ENCODE peak calls at places on chromosome 13, in ten cellular contexts. E, J, G, T, R, U, S, X, A and N are unnamed samples.

GRCh38 chr13:101272886-101273285 is 143.4 kb downstream of the NALCN start:
- DNase-seq in G (no peak), T (no peak), X (no peak), U (no peak), S (no peak), J (no peak), R (no peak), E (no peak), A (no peak), N (no peak)

GRCh38 chr13:101412076-101412475 is 4.2 kb downstream of the NALCN start:
- DNase-seq in E (no peak), S (no peak), G (no peak), X (no peak), U (no peak), R (no peak), T (no peak), A (no peak), J (no peak), N (no peak)

GRCh38 chr13:48891586-48891985 is 84.1 kb upstream of the FNDC3A start:
- DNase-seq in S (no peak), X (no peak), J (no peak), R (no peak), T (peak), G (no peak), E (no peak), A (no peak), U (peak), N (no peak)

GRCh38 chr13:90396266-90396665 is 951.2 kb upstream of the MIR17HG start:
- DNase-seq in J (no peak), G (no peak), A (no peak), E (no peak), U (no peak), T (no peak), S (no peak), R (no peak), X (no peak), N (no peak)

GRCh38 chr13:114141261-114141996 is 9.0 kb upstream of the RASA3 start:
- DNase-seq in A (no peak), E (no peak), U (no peak), R (peak), G (no peak), X (no peak), J (no peak), S (no peak), T (no peak), N (no peak)

GRCh38 chr13:51681037-51681678 is 96.9 kb downstream of the WDFY2 start:
- DNase-seq in S (peak), U (peak), A (no peak), E (no peak), G (no peak), T (peak), J (no peak), R (no peak), X (no peak), N (no peak)

GRCh38 chr13:113017506-113018215 is 48.6 kb downstream of the MCF2L start:
- DNase-seq in G (no peak), X (no peak), S (no peak), R (no peak), U (no peak), T (no peak), J (no peak), E (no peak), A (no peak), N (no peak)

GRCh38 chr13:38670627-38671026 is 16.2 kb upstream of the FREM2 start:
- DNase-seq in T (peak), E (no peak), A (no peak), J (no peak), X (no peak), U (peak), R (no peak), S (no peak), G (no peak), N (no peak)

GRCh38 chr13:78742659-78743058 is 83.7 kb upstream of the OBI1 start:
- DNase-seq in X (no peak), S (no peak), R (no peak), E (no peak), J (no peak), U (no peak), T (no peak), A (no peak), G (no peak), N (no peak)

GRCh38 chr13:44432595-44432994 is 59.0 kb downstream of the SERP2 start:
- DNase-seq in T (no peak), U (no peak), J (no peak), G (no peak), X (no peak), S (no peak), E (no peak), A (no peak), R (no peak), N (no peak)

GRCh38 chr13:58963321-58963720 is 1200.4 kb downstream of the DIAPH3 start:
- DNase-seq in R (no peak), G (no peak), X (no peak), A (no peak), T (no peak), J (no peak), S (no peak), E (no peak), U (no peak), N (no peak)

GRCh38 chr13:31629085-31629785 is 110.1 kb upstream of the RXFP2 start:
- DNase-seq in E (no peak), G (no peak), U (peak), S (peak), T (peak), R (peak), X (no peak), A (no peak), J (no peak), N (no peak)

GRCh38 chr13:20960663-20961309 is 58.2 kb upstream of the XPO4 start:
- DNase-seq in A (peak), S (no peak), J (no peak), G (peak), X (no peak), U (no peak), R (no peak), E (no peak), T (no peak), N (no peak)